ENCODE peak calls at places on chromosome 11, in six cellular contexts. B is fibroblast of lung, T is dorsolateral prefrontal cortex, X is H1, W is cardiac muscle cell, R is mucosa of descending colon. I is an unnamed sample.

GRCh38 chr11:94732617-94733292 is 35.4 kb upstream of the AMOTL1 start:
- DNase-seq in B (peak; percentile 58), T (no peak), X (no peak), W (no peak), R (no peak), I (no peak)

GRCh38 chr11:6626971-6627761 is 7.9 kb upstream of the TPP1 start:
- DNase-seq in B (no peak), T (peak; percentile 51), X (no peak), W (no peak), R (no peak), I (no peak)

GRCh38 chr11:87317441-87317840 is 279.7 kb downstream of the TMEM135 start:
- DNase-seq in B (no peak), T (no peak), X (no peak), W (no peak), R (no peak), I (no peak)

GRCh38 chr11:8332196-8332595 is 68.5 kb upstream of the LMO1 start:
- DNase-seq in B (no peak), T (no peak), X (no peak), W (no peak), R (no peak), I (no peak)

GRCh38 chr11:119417726-119418540 is 5.0 kb downstream of the THY1 start:
- DNase-seq in B (peak; percentile 68), T (no peak), X (no peak), W (no peak), R (no peak), I (no peak)

GRCh38 chr11:102753267-102753666 is 27.2 kb downstream of the MMP10 start:
- DNase-seq in B (no peak), T (no peak), X (no peak), W (no peak), R (no peak), I (no peak)

GRCh38 chr11:130561441-130561881 is 113.0 kb downstream of the ADAMTS15 start:
- DNase-seq in B (peak; percentile 36), T (no peak), X (no peak), W (no peak), R (no peak), I (no peak)

GRCh38 chr11:14746857-14747256 is 103.3 kb downstream of the PDE3B start:
- DNase-seq in B (no peak), T (no peak), X (no peak), W (no peak), R (no peak), I (no peak)

GRCh38 chr11:117443269-117444186 is 115.9 kb downstream of the CEP164 start:
- DNase-seq in B (peak; percentile 29), T (peak; percentile 73), X (peak; percentile 27), W (peak; percentile 78), R (peak; percentile 56), I (no peak)

GRCh38 chr11:26199341-26199740 is 132.6 kb upstream of the ANO3 start:
- DNase-seq in B (peak; percentile 74), T (no peak), X (no peak), W (no peak), R (no peak), I (no peak)

GRCh38 chr11:75873417-75874148 is 58.6 kb downstream of the UVRAG start:
- DNase-seq in B (no peak), T (no peak), X (no peak), W (no peak), R (no peak), I (no peak)

GRCh38 chr11:25981998-25982397 is 349.9 kb upstream of the ANO3 start:
- DNase-seq in B (peak; percentile 92), T (no peak), X (no peak), W (peak; percentile 53), R (peak; percentile 42), I (peak; percentile 11)

GRCh38 chr11:27040302-27041115 is at the start of gene BBOX1:
- DNase-seq in B (no peak), T (peak; percentile 14), X (no peak), W (no peak), R (no peak), I (peak; percentile 38)

GRCh38 chr11:73734996-73735395 is 25.9 kb downstream of the RAB6A start:
- DNase-seq in B (no peak), T (no peak), X (no peak), W (no peak), R (no peak), I (no peak)

GRCh38 chr11:118703563-118704106 is 24.2 kb upstream of the TREH start:
- DNase-seq in B (no peak), T (no peak), X (no peak), W (no peak), R (peak; percentile 43), I (no peak)

GRCh38 chr11:70741085-70741484 is 342.8 kb downstream of the CTTN start:
- DNase-seq in B (no peak), T (no peak), X (no peak), W (no peak), R (no peak), I (no peak)

GRCh38 chr11:92443109-92443508 is 218.5 kb downstream of the FAT3 start:
- DNase-seq in B (peak; percentile 9), T (no peak), X (no peak), W (peak; percentile 60), R (no peak), I (peak; percentile 48)

GRCh38 chr11:12403122-12403994 is 26.0 kb downstream of the PARVA start:
- DNase-seq in B (no peak), T (no peak), X (no peak), W (no peak), R (no peak), I (no peak)

GRCh38 chr11:12840871-12841516 is 166.8 kb downstream of the TEAD1 start:
- DNase-seq in B (peak; percentile 41), T (no peak), X (no peak), W (no peak), R (no peak), I (no peak)

GRCh38 chr11:35765211-35765610 is 102.6 kb downstream of the TRIM44 start:
- DNase-seq in B (no peak), T (no peak), X (no peak), W (no peak), R (no peak), I (no peak)

GRCh38 chr11:69316941-69317340 is 23.0 kb downstream of the MYEOV start:
- DNase-seq in B (no peak), T (no peak), X (no peak), W (no peak), R (no peak), I (no peak)

GRCh38 chr11:69312418-69313399 is 18.8 kb downstream of the MYEOV start:
- DNase-seq in B (peak; percentile 34), T (no peak), X (no peak), W (no peak), R (no peak), I (no peak)

GRCh38 chr11:69311767-69312385 is 17.9 kb downstream of the MYEOV start:
- DNase-seq in B (no peak), T (no peak), X (no peak), W (no peak), R (no peak), I (no peak)

GRCh38 chr11:69313992-69314391 is 20.0 kb downstream of the MYEOV start:
- DNase-seq in B (no peak), T (no peak), X (no peak), W (no peak), R (no peak), I (no peak)

DNA sequence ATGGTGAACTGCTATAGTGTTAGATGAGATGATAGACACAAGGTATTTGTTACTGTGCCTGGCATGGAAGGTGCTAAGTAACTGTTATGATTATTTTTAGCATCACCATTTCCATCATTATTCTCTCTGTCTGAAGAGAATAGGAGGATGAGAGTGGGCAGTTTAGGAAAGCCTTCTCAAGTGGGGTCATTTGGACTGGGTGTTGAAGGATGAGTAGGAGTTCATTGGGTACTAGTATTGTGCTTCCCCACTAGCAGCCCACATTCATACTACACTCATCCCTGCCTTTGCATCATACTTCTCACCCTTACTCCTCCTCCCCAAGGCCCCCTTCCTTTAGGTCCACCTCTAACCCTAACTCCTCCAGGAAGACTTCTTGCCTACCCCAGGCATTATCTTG is 20.6 kb downstream of the MYEOV start:
- DNase-seq in B (no peak), T (no peak), X (no peak), W (no peak), R (no peak), I (no peak)
- H3K4me3 ChIP-seq in B (no peak overlapping the region), T (no peak overlapping the region), X (no peak overlapping the region), W (no peak overlapping the region), R (no peak overlapping the region), I (no peak overlapping the region)

GRCh38 chr11:125680747-125681146 is at the start of gene ACRV1:
- DNase-seq in B (no peak), T (no peak), X (no peak), W (no peak), R (no peak), I (no peak)

GRCh38 chr11:125675196-125675595 is 5.5 kb downstream of the ACRV1 start:
- DNase-seq in B (peak; percentile 42), T (no peak), X (no peak), W (no peak), R (no peak), I (no peak)

GRCh38 chr11:125674210-125674609 is 6.4 kb downstream of the ACRV1 start:
- DNase-seq in B (no peak), T (no peak), X (no peak), W (no peak), R (no peak), I (no peak)

GRCh38 chr11:125679837-125680236 is 810 bp downstream of the ACRV1 start:
- DNase-seq in B (no peak), T (no peak), X (no peak), W (no peak), R (no peak), I (no peak)

GRCh38 chr11:125679397-125679796 is 1.2 kb downstream of the ACRV1 start:
- DNase-seq in B (peak; percentile 9), T (no peak), X (no peak), W (no peak), R (no peak), I (no peak)
- TF ChIP-seq CTCF in B (no peak), T (no peak), X (no peak), W (peak; percentile 8), R (no peak), I (peak; percentile 34)

GRCh38 chr11:128318856-128319474 is 268.4 kb downstream of the ETS1 start:
- DNase-seq in B (no peak), T (no peak), X (no peak), W (no peak), R (no peak), I (no peak)
- H3K4me3 ChIP-seq in B (no peak overlapping the region), T (no peak overlapping the region), X (no peak overlapping the region), W (no peak overlapping the region), R (no peak overlapping the region), I (no peak overlapping the region)

GRCh38 chr11:45834298-45834756 is 12.9 kb upstream of the CRY2 start:
- DNase-seq in B (no peak), T (no peak), X (no peak), W (no peak), R (no peak), I (no peak)
- TF ChIP-seq CTCF in B (no peak), T (no peak), X (no peak), W (no peak), R (no peak), I (no peak)